ENCODE peak calls at places on chromosomes 3 and 15, in four cellular contexts. A is lower leg skin, M is caudate nucleus, N is islet precursor cell. K is an unnamed sample.
A peak's percentile ranks its signal among the peaks of the same experiment; 100 is the strongest.

GRCh38 chr3:125117631-125118191 is 61.9 kb upstream of the HEG1 start:
- DNase-seq in A (no peak), M (no peak), N (no peak), K (no peak)

GRCh38 chr3:184874709-184875644 is 63.0 kb downstream of the VPS8 start:
- DNase-seq in A (no peak), M (no peak), N (peak; percentile 50), K (no peak)

GRCh38 chr3:196735751-196736150 is 3.9 kb upstream of the PAK2 start:
- DNase-seq in M (no peak), A (no peak), N (no peak), K (no peak)

GRCh38 chr15:29331071-29331470 is 61.4 kb upstream of the NSMCE3 start:
- DNase-seq in A (no peak), N (no peak), M (no peak), K (no peak)

GRCh38 chr15:39942101-39942752 is 8.3 kb downstream of the EIF2AK4 start:
- DNase-seq in N (no peak), M (no peak), A (no peak), K (no peak)

GRCh38 chr15:62316413-62317060 is 151.5 kb upstream of the C2CD4B start:
- DNase-seq in M (no peak), A (no peak), N (no peak), K (no peak)

GRCh38 chr3:100140976-100141375 is 26.7 kb upstream of the FILIP1L start:
- DNase-seq in A (no peak), N (no peak), M (no peak), K (no peak)

GRCh38 chr3:195394700-195395099 is 48.1 kb downstream of the ACAP2 start:
- DNase-seq in M (no peak), A (no peak), N (no peak), K (no peak)

GRCh38 chr3:50226888-50227389 is 9.1 kb upstream of the GNAI2 start:
- DNase-seq in N (no peak), M (no peak), A (peak; percentile 55), K (no peak)

GRCh38 chr3:147113293-147114045 is 292.9 kb downstream of the ZIC4 start:
- DNase-seq in N (no peak), A (no peak), M (no peak), K (no peak)

GRCh38 chr3:76554717-76555116 is 485.2 kb upstream of the ROBO2 start:
- DNase-seq in A (peak; percentile 40), N (no peak), M (no peak), K (no peak)

GRCh38 chr3:11509175-11510000 is 134.3 kb downstream of the VGLL4 start:
- DNase-seq in M (no peak), A (peak; percentile 55), N (peak; percentile 81), K (no peak)

GRCh38 chr15:88663216-88663615 is 24.4 kb downstream of the ISG20 start:
- DNase-seq in A (no peak), M (no peak), N (no peak), K (no peak)

GRCh38 chr3:9416139-9416780 is 18.8 kb downstream of the SETD5 start:
- DNase-seq in A (no peak), N (no peak), M (no peak), K (no peak)

GRCh38 chr15:38671675-38672141 is 107.1 kb upstream of the RASGRP1 start:
- DNase-seq in M (no peak), N (no peak), A (no peak), K (no peak)

GRCh38 chr3:10344147-10344943 is 23.4 kb upstream of the SEC13 start:
- DNase-seq in A (no peak), N (peak; percentile 76), M (no peak), K (no peak)

GRCh38 chr3:52811452-52812011 is 16.9 kb downstream of the ITIH3 start:
- DNase-seq in A (no peak), M (no peak), N (no peak), K (no peak)

GRCh38 chr15:75138016-75138999 is 63.4 kb upstream of the C15orf39 start:
- DNase-seq in M (no peak), A (no peak), N (peak; percentile 84), K (no peak)

GRCh38 chr15:82832601-82833209 is 23.3 kb downstream of the WHAMM start:
- DNase-seq in N (no peak), M (peak; percentile 19), A (no peak), K (peak; percentile 92)

GRCh38 chr3:197519801-197520211 is 36.0 kb downstream of the BDH1 start:
- DNase-seq in N (no peak), M (no peak), A (no peak), K (no peak)

GRCh38 chr15:31347067-31347975 is 20.7 kb downstream of the KLF13 start:
- DNase-seq in N (no peak), A (no peak), M (no peak), K (no peak)

GRCh38 chr3:27718459-27718858 is 3.7 kb downstream of the EOMES start:
- DNase-seq in M (no peak), N (no peak), A (no peak), K (no peak)

GRCh38 chr15:41621200-41622193 is 38.7 kb upstream of the MGA start:
- DNase-seq in M (peak; percentile 86), N (peak; percentile 88), A (peak; percentile 54), K (peak; percentile 31)

GRCh38 chr3:12347301-12347700 is 58.4 kb downstream of the PPARG start:
- DNase-seq in M (no peak), A (no peak), N (no peak), K (no peak)

GRCh38 chr15:39488498-39488897 is 92.4 kb upstream of the THBS1 start:
- DNase-seq in A (no peak), N (no peak), M (no peak), K (no peak)

GRCh38 chr3:23672628-23673027 is 133.1 kb upstream of the UBE2E1 start:
- DNase-seq in N (no peak), M (no peak), A (no peak), K (no peak)

GRCh38 chr3:11379238-11379823 is 107.1 kb downstream of the ATG7 start:
- DNase-seq in A (no peak), M (no peak), N (no peak), K (no peak)

K was measured in epithelial cell of proximal tubule.